ENCODE peak calls at places on chromosomes 4 and X, in eight cellular contexts. V is OCI-LY7, H is HCT116, K is MM.1S, Y is GM23248, L is SK-N-SH, T is neural progenitor cell, G is hepatocyte. S is an unnamed sample.

GRCh38 chr4:8915201-8916200 is 43.9 kb upstream of the HMX1 start:
- DNase-seq in T (no peak), L (peak; percentile 10), H (no peak), K (no peak), G (peak; percentile 3), Y (no peak), V (no peak), S (no peak)

GRCh38 chr4:56206258-56206657 is 181.0 kb downstream of the AASDH start:
- DNase-seq in V (no peak), L (no peak), T (no peak), Y (no peak), K (no peak), H (no peak), G (no peak), S (no peak)

GRCh38 chrX:1582686-1583437 is 8.5 kb upstream of the AKAP17A start:
- DNase-seq in H (peak; percentile 55), V (peak; percentile 58), K (peak; percentile 83), L (no peak), Y (peak; percentile 25), T (no peak), G (no peak), S (peak; percentile 70)

GRCh38 chrX:64206556-64207162 is 1.2 kb upstream of the AMER1 start:
- DNase-seq in Y (peak; percentile 16), L (no peak), K (peak; percentile 11), G (peak; percentile 17), V (peak; percentile 3), T (peak; percentile 28), H (no peak), S (no peak)

GRCh38 chr4:5865896-5866599 is 26.8 kb downstream of the CRMP1 start:
- DNase-seq in L (no peak), H (no peak), T (no peak), K (peak; percentile 89), G (no peak), V (no peak), Y (no peak), S (no peak)

GRCh38 chr4:21949073-21949457 is 493 bp upstream of the KCNIP4 start:
- DNase-seq in H (no peak), V (no peak), Y (peak; percentile 33), G (peak; percentile 23), T (peak; percentile 46), L (no peak), K (no peak), S (no peak)

GRCh38 chr4:54229631-54230478 is 762 bp downstream of the PDGFRA start:
- DNase-seq in G (peak; percentile 34), L (peak; percentile 52), V (no peak), H (no peak), Y (peak; percentile 79), T (peak; percentile 61), K (no peak), S (no peak)

GRCh38 chr4:156792462-156793085 is 179.0 kb downstream of the PDGFC start:
- DNase-seq in T (no peak), L (no peak), Y (no peak), H (no peak), V (no peak), G (no peak), K (no peak), S (peak; percentile 77)

GRCh38 chr4:185322805-185323204 is 72.9 kb downstream of the LRP2BP start:
- DNase-seq in G (no peak), V (no peak), T (no peak), K (no peak), L (no peak), H (no peak), Y (peak; percentile 23), S (no peak)

GRCh38 chr4:83043801-83044407 is 8.9 kb downstream of the COPS4 start:
- DNase-seq in T (no peak), H (no peak), V (no peak), L (no peak), Y (peak; percentile 89), K (no peak), G (no peak), S (peak; percentile 42)

GRCh38 chr4:67393699-67394281 is 151.5 kb downstream of the CENPC start:
- DNase-seq in V (peak; percentile 59), L (peak; percentile 16), H (peak; percentile 29), G (peak; percentile 64), Y (peak; percentile 51), T (peak; percentile 57), K (peak; percentile 35), S (peak; percentile 78)

GRCh38 chrX:120302434-120302833 is 8.8 kb downstream of the TMEM255A start:
- DNase-seq in K (peak; percentile 97), G (peak; percentile 23), V (peak; percentile 85), L (no peak), H (no peak), T (peak; percentile 4), Y (no peak), S (no peak)

GRCh38 chr4:149120331-149121014 is 678.3 kb upstream of the NR3C2 start:
- DNase-seq in H (no peak), K (no peak), T (no peak), V (no peak), Y (peak; percentile 24), L (no peak), G (no peak), S (no peak)

GRCh38 chr4:52212751-52213150 is 161.6 kb downstream of the SPATA18 start:
- DNase-seq in G (no peak), Y (no peak), T (no peak), K (no peak), V (no peak), L (peak; percentile 18), H (no peak), S (no peak)

GRCh38 chrX:42490111-42490510 is 287.9 kb downstream of the PPP1R2C start:
- DNase-seq in L (no peak), Y (no peak), H (no peak), V (no peak), K (no peak), G (no peak), T (no peak), S (no peak)

GRCh38 chr4:88230953-88231835 is 53.2 kb downstream of the PPM1K start:
- DNase-seq in L (no peak), K (no peak), Y (peak; percentile 47), V (no peak), H (no peak), G (no peak), T (no peak), S (no peak)

GRCh38 chr4:10094841-10095240 is 21.8 kb downstream of the WDR1 start:
- DNase-seq in H (no peak), V (no peak), L (no peak), Y (no peak), T (no peak), G (no peak), K (no peak), S (no peak)

GRCh38 chrX:16123222-16123786 is at the start of gene GRPR:
- DNase-seq in Y (peak; percentile 88), L (peak; percentile 63), H (peak; percentile 74), T (peak; percentile 96), G (peak; percentile 96), K (peak; percentile 66), V (peak; percentile 89), S (peak; percentile 95)

GRCh38 chrX:129959493-129959832 is 23.0 kb upstream of the BCORL1 start:
- DNase-seq in V (no peak), K (no peak), Y (peak; percentile 66), T (peak; percentile 69), L (no peak), G (peak; percentile 66), H (no peak), S (no peak)

DNA sequence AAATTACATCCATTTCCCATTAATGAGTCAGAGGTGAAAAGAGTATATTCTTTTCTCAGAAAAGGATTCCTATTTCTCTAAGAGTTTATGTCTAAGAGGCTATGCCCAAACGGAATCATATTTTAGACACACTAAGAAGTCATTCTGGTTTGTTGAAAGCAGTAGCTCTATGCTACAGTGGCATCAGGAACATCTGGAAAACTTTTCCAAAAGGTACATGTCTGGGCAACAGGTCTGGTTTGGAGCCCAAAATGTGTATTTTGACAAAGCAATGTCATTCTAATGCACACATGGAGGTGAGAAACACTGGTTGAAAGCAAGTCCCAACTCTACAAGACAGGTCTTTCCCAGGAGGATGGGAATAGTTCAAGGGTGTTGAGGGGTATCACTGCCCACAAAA is 56.1 kb downstream of the APBB2 start:
- DNase-seq in K (no peak), G (no peak), Y (no peak), H (no peak), T (no peak), V (no peak), L (no peak), S (no peak)
- H3K9me3 ChIP-seq in K (no peaks in the 10 kb centered on the region), G (no peaks in the 10 kb centered on the region), Y (no peaks in the 10 kb centered on the region), H (no peaks in the 10 kb centered on the region), T (no peaks in the 10 kb centered on the region), V (no peaks in the 10 kb centered on the region), L (no peaks in the 10 kb centered on the region), S (no peaks in the 10 kb centered on the region)

GRCh38 chr4:160877087-160877790 is 1286.6 kb downstream of the FSTL5 start:
- DNase-seq in L (no peak), K (no peak), G (no peak), H (no peak), Y (no peak), V (no peak), T (peak; percentile 4), S (peak; percentile 7)
- H2AFZ ChIP-seq in L (no peak overlapping the region), K (no peak overlapping the region), G (no peak overlapping the region), H (no peak overlapping the region), Y (no peak overlapping the region), V (no peak overlapping the region), T (no peak overlapping the region), S (no peak overlapping the region)

DNA sequence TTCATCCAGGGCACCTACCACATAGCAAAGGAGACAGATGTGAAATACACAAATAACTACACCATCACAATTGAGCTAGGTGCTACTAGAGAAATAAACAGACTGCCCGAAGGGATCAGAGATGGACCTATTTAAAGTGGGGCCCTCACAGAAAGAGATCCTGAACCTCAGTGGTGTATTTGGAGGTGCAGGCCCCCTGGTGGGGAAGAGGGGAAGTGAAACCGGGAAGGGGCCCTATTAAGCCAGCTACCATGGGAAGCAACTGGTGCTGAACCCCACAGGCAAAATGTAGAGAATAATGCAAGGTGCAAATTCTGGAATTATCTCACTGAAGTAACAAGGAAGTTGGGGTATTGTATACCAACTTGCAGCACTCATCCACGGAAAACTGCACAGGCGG is 78.6 kb upstream of the FAM9A start:
- DNase-seq in T (peak; percentile 28), K (peak; percentile 6), V (peak; percentile 14), G (no peak), Y (peak; percentile 25), H (no peak), L (peak; percentile 33), S (peak; percentile 20)
- TF ChIP-seq EZH2phosphoT487 in T (no peak), K (no peak), V (no peak), G (no peak), Y (no peak), H (no peak), L (no peak), S (no peak)

GRCh38 chr4:169207436-169208089 is 63.2 kb downstream of the SH3RF1 start:
- DNase-seq in Y (no peak), K (no peak), H (no peak), T (peak; percentile 65), G (no peak), V (no peak), L (no peak), S (no peak)
- H3K9me3 ChIP-seq in Y (no peaks in the 10 kb centered on the region), K (no peaks in the 10 kb centered on the region), H (no peaks in the 10 kb centered on the region), T (no peaks in the 10 kb centered on the region), G (no peaks in the 10 kb centered on the region), V (no peaks in the 10 kb centered on the region), L (no peaks in the 10 kb centered on the region), S (no peaks in the 10 kb centered on the region)

DNA sequence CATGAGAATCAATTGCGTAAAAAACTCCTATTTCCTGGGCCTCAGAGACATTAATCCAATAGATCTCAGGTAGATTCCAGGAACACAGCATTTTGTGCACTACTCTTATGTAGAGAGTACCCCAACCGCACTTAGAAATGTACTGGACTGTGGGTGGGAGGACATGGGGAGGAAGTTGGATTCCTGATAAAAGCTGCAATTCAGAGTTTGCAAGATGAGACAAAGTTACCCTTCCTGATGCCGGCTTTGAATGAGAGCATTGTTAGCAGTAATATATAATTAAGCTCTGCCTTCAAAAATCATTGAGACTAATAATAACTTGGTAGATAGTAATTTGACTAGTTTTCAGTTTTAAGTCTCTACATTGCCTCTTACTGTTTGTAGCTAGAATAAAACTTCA is 323.3 kb upstream of the GALNT7 start:
- DNase-seq in H (no peak), K (no peak), V (no peak), T (no peak), Y (no peak), G (no peak), L (no peak), S (no peak)
- H2AFZ ChIP-seq in H (no peak overlapping the region), K (no peak overlapping the region), V (no peak overlapping the region), T (no peak overlapping the region), Y (no peak overlapping the region), G (no peak overlapping the region), L (no peak overlapping the region), S (no peak overlapping the region)